ENCODE peak calls at places on chromosomes 4 and X, in five cellular contexts. K is retinal pigment epithelial cell, N is endothelial cell of umbilical vein, W is lower leg skin, L is progenitor cell of endocrine pancreas. S is an unnamed sample.

GRCh38 chrX:68945603-68946228 is 116.9 kb downstream of the EFNB1 start:
- DNase-seq in K (no peak), N (peak), W (no peak), L (peak), S (peak)

GRCh38 chr4:80138556-80139538 is 58.5 kb upstream of the PRDM8 start:
- DNase-seq in K (no peak), N (no peak), W (peak), L (no peak), S (no peak)

GRCh38 chrX:77668391-77669237 is 117.4 kb downstream of the ATRX start:
- DNase-seq in K (no peak), N (peak), W (no peak), L (no peak), S (no peak)

GRCh38 chr4:103204114-103204513 is 6.0 kb upstream of the CENPE start:
- DNase-seq in K (no peak), N (peak), W (no peak), L (no peak), S (no peak)

GRCh38 chrX:45324941-45325340 is 124.3 kb upstream of the DIPK2B start:
- DNase-seq in K (peak), N (peak), W (no peak), L (no peak), S (no peak)

GRCh38 chrX:57821703-57822375 is 88.4 kb downstream of the ZXDA start:
- DNase-seq in K (peak), N (peak), W (peak), L (no peak), S (no peak)

GRCh38 chr4:8308856-8309771 is 39.6 kb downstream of the HTRA3 start:
- DNase-seq in K (no peak), N (no peak), W (peak), L (no peak), S (no peak)

GRCh38 chr4:166252487-166253402 is 379.7 kb downstream of the TLL1 start:
- DNase-seq in K (no peak), N (peak), W (no peak), L (no peak), S (no peak)

GRCh38 chr4:22515888-22516541 is at the start of gene ADGRA3:
- DNase-seq in K (no peak), N (peak), W (peak), L (peak), S (peak)

GRCh38 chr4:144174401-144175067 is 34.0 kb upstream of the GYPA start:
- DNase-seq in K (no peak), N (peak), W (peak), L (no peak), S (no peak)

GRCh38 chrX:103417933-103418332 is 41.6 kb downstream of the BEX3 start:
- DNase-seq in K (no peak), N (no peak), W (no peak), L (no peak), S (no peak)

GRCh38 chrX:147875866-147876596 is 35.7 kb upstream of the FMR1 start:
- DNase-seq in K (peak), N (no peak), W (no peak), L (no peak), S (no peak)

GRCh38 chrX:44503550-44503949 is 39.1 kb downstream of the FUNDC1 start:
- DNase-seq in K (no peak), N (no peak), W (no peak), L (no peak), S (no peak)

GRCh38 chrX:154596290-154596929 is 11.5 kb downstream of the CTAG1A start:
- DNase-seq in K (peak), N (no peak), W (no peak), L (no peak), S (peak)

GRCh38 chrX:105876658-105877057 is 54.3 kb downstream of the NRK start:
- DNase-seq in K (no peak), N (peak), W (no peak), L (no peak), S (no peak)

GRCh38 chr4:41611881-41612871 is 74.2 kb downstream of the LIMCH1 start:
- DNase-seq in K (peak), N (peak), W (peak), L (no peak), S (no peak)

GRCh38 chr4:76420901-76421581 is at the start of gene CCDC158:
- DNase-seq in K (no peak), N (no peak), W (no peak), L (no peak), S (no peak)

DNA sequence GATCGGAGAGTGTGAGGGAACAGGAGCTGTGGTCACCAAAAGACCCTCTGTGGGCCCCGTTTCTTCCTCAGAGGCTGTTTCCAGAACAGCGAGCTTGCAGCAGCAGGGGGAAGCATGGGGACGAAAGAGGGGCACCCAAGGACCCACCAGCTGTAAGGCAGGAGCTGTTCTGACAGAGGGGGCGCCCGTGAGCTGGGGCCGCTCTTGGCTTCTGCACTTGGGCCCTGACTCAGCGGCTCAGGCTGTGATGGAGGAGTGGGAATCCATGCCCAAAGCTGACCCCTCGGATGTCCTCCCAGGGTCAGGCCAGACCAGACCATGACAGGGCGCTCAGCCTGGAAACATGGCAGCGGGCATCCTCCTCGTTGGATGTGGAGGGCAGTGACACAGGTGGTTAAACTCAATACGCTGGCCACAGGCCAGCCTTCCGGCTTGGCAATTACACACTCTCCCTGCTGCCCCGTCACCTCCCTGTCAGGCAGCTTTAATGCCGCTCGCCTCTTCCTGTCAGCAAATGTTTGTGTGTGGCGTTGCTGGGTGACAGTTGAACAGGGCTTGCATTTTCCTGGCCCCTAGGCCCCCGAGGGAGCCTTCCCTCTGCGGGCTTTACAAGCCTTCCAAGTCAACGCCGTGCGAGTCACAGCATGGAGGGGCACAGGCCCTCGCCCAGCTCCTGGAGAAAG is 620.2 kb downstream of the BCOR start:
- DNase-seq in K (peak), N (peak), W (no peak), L (peak), S (no peak)
- TF ChIP-seq CTCF in K (peak), N (no peak), W (no peak), L (peak), S (peak)

GRCh38 chr4:118680808-118681207 is 4.4 kb upstream of the METTL14 start:
- DNase-seq in K (no peak), N (no peak), W (no peak), L (no peak), S (no peak)

GRCh38 chr4:118676128-118676527 is 9.1 kb upstream of the METTL14 start:
- DNase-seq in K (no peak), N (no peak), W (no peak), L (no peak), S (no peak)
- TF ChIP-seq CTCF in K (peak), N (peak), W (no peak), L (no peak), S (no peak)

GRCh38 chr4:137427411-137427810 is 104.9 kb downstream of the PCDH18 start:
- DNase-seq in K (no peak), N (no peak), W (no peak), L (no peak), S (no peak)
- TF ChIP-seq CTCF in K (no peak), N (no peak), W (no peak), L (no peak), S (no peak)

GRCh38 chr4:15250021-15250441 is 177.8 kb upstream of the C1QTNF7 start:
- DNase-seq in K (no peak), N (no peak), W (no peak), L (no peak), S (no peak)

GRCh38 chr4:15255537-15255936 is 172.3 kb upstream of the C1QTNF7 start:
- DNase-seq in K (no peak), N (no peak), W (no peak), L (no peak), S (no peak)

DNA sequence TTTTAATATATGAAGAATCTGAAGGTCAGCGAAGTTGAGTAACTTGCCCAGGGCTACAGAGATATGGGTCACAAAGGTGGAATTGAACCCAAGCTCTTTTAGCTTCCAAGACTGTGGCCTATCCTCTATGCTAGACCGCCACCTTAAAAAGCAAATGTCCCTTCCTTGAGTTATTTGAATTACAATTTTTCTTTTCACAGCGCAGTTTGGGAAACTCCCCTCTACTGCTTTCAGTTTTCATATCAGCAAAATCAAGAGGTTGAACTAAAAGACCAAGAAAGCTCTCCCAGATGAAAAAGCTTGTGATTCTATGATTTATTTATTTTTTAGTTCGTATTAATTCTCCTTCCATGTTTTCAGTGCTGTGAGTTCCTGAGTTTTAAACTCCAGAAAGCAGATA is 174.5 kb upstream of the C1QTNF7 start:
- DNase-seq in K (no peak), N (no peak), W (no peak), L (no peak), S (no peak)
- TF ChIP-seq CTCF in K (no peak), N (no peak), W (no peak), L (no peak), S (no peak)

DNA sequence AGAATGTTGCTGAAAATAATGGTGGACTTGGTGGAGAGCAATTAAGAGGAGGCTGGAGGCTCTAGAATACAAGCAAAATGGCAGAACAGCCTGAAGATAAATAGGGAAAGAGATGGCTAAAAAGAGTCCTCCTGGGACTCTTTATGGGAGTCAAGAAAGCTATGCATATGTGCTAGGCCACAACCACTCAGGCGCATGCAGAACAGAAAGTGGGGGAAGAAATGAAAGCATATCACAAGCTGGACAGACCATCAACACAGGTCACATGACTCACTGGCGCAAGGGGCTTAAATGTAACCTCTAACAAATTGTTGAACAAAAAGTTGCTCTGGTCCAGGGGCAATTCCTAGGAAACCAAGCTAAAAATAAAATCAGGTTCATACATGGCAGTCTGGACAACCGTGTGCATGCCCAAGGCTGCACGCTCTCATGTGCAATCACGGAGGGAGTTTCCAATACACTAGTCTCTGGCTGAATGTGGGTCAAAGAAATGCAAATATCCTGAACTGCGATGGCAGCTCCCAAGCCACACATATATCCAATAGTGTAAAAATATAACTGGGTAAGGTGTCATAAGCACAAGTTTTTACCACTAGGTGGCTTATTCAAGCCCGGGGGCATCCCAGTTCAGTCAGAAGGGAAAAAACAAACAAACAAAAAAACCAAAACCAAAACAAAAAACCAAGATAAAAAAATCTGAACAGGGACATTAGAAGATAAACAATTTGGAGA is 45.4 kb downstream of the ZNF711 start:
- DNase-seq in K (no peak), N (no peak), W (no peak), L (no peak), S (no peak)
- TF ChIP-seq CTCF in K (no peak), N (no peak), W (no peak), L (no peak), S (no peak)

S was measured in type B pancreatic cell.